ENCODE peak calls at places on chromosomes 5 and 9, in seven cellular contexts. One of them, this sample, is unnamed.

GRCh38 chr5:40217509-40217908 is 462.2 kb upstream of the PTGER4 start:
- DNase-seq in HFFc6: no peak
- DNase-seq in GDM1: no peak
- DNase-seq in C1 segment of cervical spinal cord: no peak
- DNase-seq in iris pigment epithelial cell: no peak
- DNase-seq in WTC11: no peak
- DNase-seq in activated T-cell treated with anti-CD3 and anti-CD28 coated beads, Interleukin-2, amount 50 U/mL, for 1 hour: no peak
- DNase-seq in this sample: no peak

GRCh38 chr9:69056416-69056815 is 20.9 kb downstream of the FXN start:
- DNase-seq in WTC11: no peak
- DNase-seq in iris pigment epithelial cell: no peak
- DNase-seq in GDM1: no peak
- DNase-seq in HFFc6: no peak
- DNase-seq in C1 segment of cervical spinal cord: no peak
- DNase-seq in activated T-cell treated with anti-CD3 and anti-CD28 coated beads, Interleukin-2, amount 50 U/mL, for 1 hour: no peak
- DNase-seq in this sample: no peak

GRCh38 chr5:44835693-44836092 is 26.9 kb downstream of the MRPS30 start:
- DNase-seq in activated T-cell treated with anti-CD3 and anti-CD28 coated beads, Interleukin-2, amount 50 U/mL, for 1 hour: no peak
- DNase-seq in HFFc6: no peak
- DNase-seq in C1 segment of cervical spinal cord: no peak
- DNase-seq in iris pigment epithelial cell: no peak
- DNase-seq in GDM1: no peak
- DNase-seq in WTC11: no peak
- DNase-seq in this sample: no peak

GRCh38 chr5:158976035-158976434 is 123.7 kb downstream of the EBF1 start:
- DNase-seq in HFFc6: peak
- DNase-seq in iris pigment epithelial cell: peak
- DNase-seq in activated T-cell treated with anti-CD3 and anti-CD28 coated beads, Interleukin-2, amount 50 U/mL, for 1 hour: no peak
- DNase-seq in WTC11: no peak
- DNase-seq in GDM1: no peak
- DNase-seq in C1 segment of cervical spinal cord: no peak
- DNase-seq in this sample: no peak

GRCh38 chr5:53071738-53072137 is 37.8 kb downstream of the MOCS2 start:
- DNase-seq in activated T-cell treated with anti-CD3 and anti-CD28 coated beads, Interleukin-2, amount 50 U/mL, for 1 hour: no peak
- DNase-seq in WTC11: no peak
- DNase-seq in GDM1: no peak
- DNase-seq in HFFc6: peak
- DNase-seq in C1 segment of cervical spinal cord: no peak
- DNase-seq in iris pigment epithelial cell: peak
- DNase-seq in this sample: no peak

GRCh38 chr9:133731876-133732321 is 6.3 kb downstream of the SARDH start:
- DNase-seq in WTC11: peak
- DNase-seq in HFFc6: peak
- DNase-seq in iris pigment epithelial cell: peak
- DNase-seq in activated T-cell treated with anti-CD3 and anti-CD28 coated beads, Interleukin-2, amount 50 U/mL, for 1 hour: no peak
- DNase-seq in C1 segment of cervical spinal cord: no peak
- DNase-seq in GDM1: no peak
- DNase-seq in this sample: no peak

GRCh38 chr5:171092194-171092593 is 216.9 kb upstream of the TLX3 start:
- DNase-seq in activated T-cell treated with anti-CD3 and anti-CD28 coated beads, Interleukin-2, amount 50 U/mL, for 1 hour: no peak
- DNase-seq in iris pigment epithelial cell: peak
- DNase-seq in HFFc6: peak
- DNase-seq in WTC11: no peak
- DNase-seq in GDM1: no peak
- DNase-seq in C1 segment of cervical spinal cord: no peak
- DNase-seq in this sample: no peak

GRCh38 chr9:10366171-10366779 is 246.5 kb downstream of the PTPRD start:
- DNase-seq in activated T-cell treated with anti-CD3 and anti-CD28 coated beads, Interleukin-2, amount 50 U/mL, for 1 hour: no peak
- DNase-seq in HFFc6: peak
- DNase-seq in WTC11: no peak
- DNase-seq in GDM1: peak
- DNase-seq in C1 segment of cervical spinal cord: no peak
- DNase-seq in iris pigment epithelial cell: peak
- DNase-seq in this sample: no peak

GRCh38 chr5:159258361-159258760 is 4.7 kb upstream of the UBLCP1 start:
- DNase-seq in C1 segment of cervical spinal cord: no peak
- DNase-seq in WTC11: no peak
- DNase-seq in HFFc6: no peak
- DNase-seq in GDM1: no peak
- DNase-seq in activated T-cell treated with anti-CD3 and anti-CD28 coated beads, Interleukin-2, amount 50 U/mL, for 1 hour: no peak
- DNase-seq in iris pigment epithelial cell: no peak
- DNase-seq in this sample: no peak

GRCh38 chr9:132404228-132404881 is 2.3 kb downstream of the TTF1 start:
- DNase-seq in GDM1: no peak
- DNase-seq in activated T-cell treated with anti-CD3 and anti-CD28 coated beads, Interleukin-2, amount 50 U/mL, for 1 hour: no peak
- DNase-seq in WTC11: no peak
- DNase-seq in C1 segment of cervical spinal cord: no peak
- DNase-seq in iris pigment epithelial cell: peak
- DNase-seq in HFFc6: no peak
- DNase-seq in this sample: no peak

This sample was measured in activated naive CD8-positive, alpha-beta T cell treated with anti-CD3 and anti-CD28 coated beads, Interleukin-2, amount 10 ng/mL, durations not matched to agents 7 days and 5 days.